ENCODE peak calls at places on chromosomes 1 and 21, in eight cellular contexts. Q, K, P, I, J, F, X and W are unnamed samples.
A peak's percentile ranks its signal among the peaks of the same experiment; 100 is the strongest.

GRCh38 chr21:25464275-25464674 is 143.0 kb downstream of the MRPL39 start:
- DNase-seq in Q (no peak), K (no peak), P (no peak), I (no peak), J (no peak), F (peak; percentile 36), X (no peak), W (no peak)

GRCh38 chr1:71039666-71040262 is 7.9 kb downstream of the PTGER3 start:
- DNase-seq in Q (no peak), K (no peak), P (no peak), I (no peak), J (no peak), F (no peak), X (no peak), W (no peak)

GRCh38 chr21:34219334-34220020 is 144.3 kb upstream of the KCNE2 start:
- DNase-seq in Q (no peak), K (no peak), P (no peak), I (no peak), J (no peak), F (no peak), X (no peak), W (no peak)

GRCh38 chr1:2569060-2569459 is 12.9 kb downstream of the TNFRSF14 start:
- DNase-seq in Q (no peak), K (no peak), P (no peak), I (no peak), J (no peak), F (no peak), X (no peak), W (no peak)

GRCh38 chr1:107141491-107142369 is 891 bp downstream of the NTNG1 start:
- DNase-seq in Q (no peak), K (no peak), P (no peak), I (peak; percentile 45), J (no peak), F (peak; percentile 68), X (peak; percentile 87), W (peak; percentile 19)

GRCh38 chr1:86765073-86765472 is 60.7 kb downstream of the SH3GLB1 start:
- DNase-seq in Q (no peak), K (no peak), P (no peak), I (no peak), J (no peak), F (no peak), X (no peak), W (no peak)

GRCh38 chr1:211616231-211617031 is 37.5 kb upstream of the SLC30A1 start:
- DNase-seq in Q (peak; percentile 80), K (no peak), P (no peak), I (no peak), J (peak; percentile 67), F (no peak), X (no peak), W (no peak)

GRCh38 chr1:155706101-155706619 is 17.3 kb downstream of the DAP3 start:
- DNase-seq in Q (no peak), K (no peak), P (no peak), I (no peak), J (no peak), F (peak; percentile 78), X (peak; percentile 59), W (no peak)

DNA sequence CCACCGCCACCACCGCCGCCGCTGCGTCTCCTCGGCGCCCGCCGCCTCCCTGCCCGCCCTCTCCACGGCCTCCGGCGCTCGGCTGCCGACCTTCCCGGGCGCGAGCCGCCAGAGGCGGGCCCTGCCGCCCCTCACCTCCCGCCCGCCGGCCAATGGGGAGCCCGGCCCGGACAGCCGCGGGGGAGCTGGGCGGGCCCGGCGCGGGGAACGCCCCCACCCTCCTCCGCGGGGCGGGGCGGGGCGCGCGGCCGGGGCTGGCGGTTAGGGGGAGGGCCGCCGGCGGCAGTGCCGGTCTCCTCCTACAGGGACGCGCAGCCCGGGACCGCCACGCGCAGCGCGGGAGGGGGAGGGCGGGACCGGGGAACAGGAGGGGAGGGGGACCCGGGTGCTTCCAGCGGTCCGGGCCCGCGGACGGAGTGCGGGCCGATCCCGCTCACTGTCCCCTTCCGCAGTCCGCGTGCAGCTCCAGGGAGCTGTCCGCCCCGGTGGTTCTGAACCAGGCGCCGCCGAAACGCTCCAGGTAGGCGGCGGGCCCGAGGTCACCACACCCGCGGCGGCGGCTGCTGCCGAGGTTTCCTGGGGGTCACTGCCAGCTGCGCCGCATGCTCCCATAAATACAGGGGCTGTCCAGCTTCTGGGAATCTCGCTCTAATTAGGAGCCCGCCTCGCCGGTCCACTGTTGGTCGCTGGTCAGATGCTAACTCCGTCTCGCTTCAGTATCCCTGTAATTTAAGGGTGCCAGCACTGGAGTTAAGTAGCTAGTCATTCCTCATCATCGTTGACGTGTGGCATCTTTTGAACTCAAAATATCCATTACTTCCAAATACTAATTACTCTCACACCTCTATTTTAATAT is at the start of gene PGBD5:
- DNase-seq in Q (peak; percentile 69), K (peak; percentile 2), P (peak; percentile 3), I (no peak), J (peak; percentile 75), F (peak; percentile 70), X (peak; percentile 58), W (peak; percentile 89)
- H3K4me3 ChIP-seq in Q (peak within 1 kb of the TSS; percentile 53), K (peak within 1 kb of the TSS; percentile 29), P (no peak within 1 kb of the TSS), I (peak within 1 kb of the TSS; percentile 40), J (peak within 1 kb of the TSS; percentile 63), F (peak within 1 kb of the TSS; percentile 41), X (peak within 1 kb of the TSS; percentile 34), W (peak within 1 kb of the TSS; percentile 54)

GRCh38 chr1:226549094-226549936 is 751 bp downstream of the STUM start:
- DNase-seq in Q (no peak), K (no peak), P (no peak), I (no peak), J (no peak), F (no peak), X (no peak), W (no peak)
- H3K4me3 ChIP-seq in Q (peak overlapping the region; percentile 75), K (peak overlapping the region; percentile 60), P (peak overlapping the region; percentile 24), I (no peak overlapping the region), J (peak overlapping the region; percentile 64), F (no peak overlapping the region), X (no peak overlapping the region), W (peak overlapping the region; percentile 45)

GRCh38 chr1:161200992-161201827 is 957 bp upstream of the NDUFS2 start:
- DNase-seq in Q (peak; percentile 90), K (no peak), P (no peak), I (no peak), J (peak; percentile 85), F (peak; percentile 49), X (peak; percentile 24), W (no peak)
- H3K4me3 ChIP-seq in Q (peak overlapping the region; percentile 79), K (peak overlapping the region; percentile 92), P (peak overlapping the region; percentile 85), I (peak overlapping the region; percentile 85), J (peak overlapping the region; percentile 88), F (peak overlapping the region; percentile 99), X (peak overlapping the region; percentile 63), W (peak overlapping the region; percentile 90)

GRCh38 chr1:26225033-26225831 is 8.8 kb upstream of the CEP85 start:
- DNase-seq in Q (peak; percentile 70), K (peak; percentile 35), P (peak; percentile 40), I (no peak), J (peak; percentile 82), F (peak; percentile 62), X (peak; percentile 7), W (no peak)
- H3K4me3 ChIP-seq in Q (peak overlapping the region; percentile 34), K (peak overlapping the region; percentile 40), P (no peak overlapping the region), I (peak overlapping the region; percentile 16), J (peak overlapping the region; percentile 44), F (peak overlapping the region; percentile 38), X (peak overlapping the region; percentile 38), W (peak overlapping the region; percentile 48)

GRCh38 chr1:156706647-156707008 is 1.2 kb upstream of the CRABP2 start:
- DNase-seq in Q (peak; percentile 91), K (peak; percentile 12), P (no peak), I (peak; percentile 46), J (peak; percentile 58), F (no peak), X (peak; percentile 40), W (no peak)
- H3K4me3 ChIP-seq in Q (peak overlapping the region; percentile 40), K (peak overlapping the region; percentile 87), P (peak overlapping the region; percentile 53), I (peak overlapping the region; percentile 71), J (peak overlapping the region; percentile 55), F (peak overlapping the region; percentile 80), X (peak overlapping the region; percentile 41), W (peak overlapping the region; percentile 54)

GRCh38 chr1:37032660-37033354 is 1.5 kb downstream of the GRIK3 start:
- DNase-seq in Q (no peak), K (no peak), P (no peak), I (no peak), J (no peak), F (no peak), X (no peak), W (no peak)

GRCh38 chr1:37035014-37035686 is 835 bp upstream of the GRIK3 start:
- DNase-seq in Q (no peak), K (no peak), P (no peak), I (no peak), J (no peak), F (no peak), X (no peak), W (no peak)

GRCh38 chr1:37033355-37034291 is 692 bp downstream of the GRIK3 start:
- DNase-seq in Q (no peak), K (no peak), P (no peak), I (no peak), J (no peak), F (no peak), X (no peak), W (no peak)

GRCh38 chr1:37035828-37036666 is 1.7 kb upstream of the GRIK3 start:
- DNase-seq in Q (no peak), K (no peak), P (no peak), I (no peak), J (no peak), F (no peak), X (no peak), W (no peak)

GRCh38 chr1:37034301-37035013 is at the start of gene GRIK3:
- DNase-seq in Q (no peak), K (no peak), P (no peak), I (no peak), J (no peak), F (no peak), X (no peak), W (no peak)
- H3K4me3 ChIP-seq in Q (peak within 1 kb of the TSS; percentile 30), K (no peak within 1 kb of the TSS), P (no peak within 1 kb of the TSS), I (no peak within 1 kb of the TSS), J (no peak within 1 kb of the TSS), F (no peak within 1 kb of the TSS), X (no peak within 1 kb of the TSS), W (no peak within 1 kb of the TSS)